ENCODE peak calls at places on chromosomes 16 and 17, in five cellular contexts. One of them, this sample, is unnamed.

GRCh38 chr17:59634632-59635561 is 15.2 kb downstream of the CLTC start:
- DNase-seq in psoas muscle: no peak
- DNase-seq in GM13977: no peak
- DNase-seq in ovary: no peak
- DNase-seq in tibial artery: no peak
- DNase-seq in this sample: no peak

GRCh38 chr16:10168258-10168657 is 14.0 kb downstream of the GRIN2A start:
- DNase-seq in GM13977: no peak
- DNase-seq in psoas muscle: no peak
- DNase-seq in ovary: no peak
- DNase-seq in tibial artery: no peak
- DNase-seq in this sample: no peak

GRCh38 chr16:27405546-27406451 is 3.8 kb downstream of the IL21R start:
- DNase-seq in GM13977: no peak
- DNase-seq in ovary: no peak
- DNase-seq in psoas muscle: no peak
- DNase-seq in tibial artery: no peak
- DNase-seq in this sample: no peak

GRCh38 chr17:1908699-1909309 is 79.0 kb downstream of the RPA1 start:
- DNase-seq in ovary: peak
- DNase-seq in GM13977: peak
- DNase-seq in psoas muscle: peak
- DNase-seq in tibial artery: peak
- DNase-seq in this sample: peak

GRCh38 chr17:62760059-62760887 is 47.8 kb downstream of the MARCHF10 start:
- DNase-seq in ovary: no peak
- DNase-seq in GM13977: no peak
- DNase-seq in tibial artery: no peak
- DNase-seq in psoas muscle: no peak
- DNase-seq in this sample: no peak

GRCh38 chr16:64469906-64470702 is 651.8 kb downstream of the CDH11 start:
- DNase-seq in tibial artery: no peak
- DNase-seq in ovary: peak
- DNase-seq in psoas muscle: peak
- DNase-seq in GM13977: no peak
- DNase-seq in this sample: no peak

GRCh38 chr16:88316941-88317618 is 65.7 kb upstream of the ZNF469 start:
- DNase-seq in ovary: no peak
- DNase-seq in psoas muscle: peak
- DNase-seq in tibial artery: no peak
- DNase-seq in GM13977: no peak
- DNase-seq in this sample: no peak

GRCh38 chr17:2871720-2872119 is 75.5 kb downstream of the RAP1GAP2 start:
- DNase-seq in ovary: no peak
- DNase-seq in GM13977: no peak
- DNase-seq in tibial artery: no peak
- DNase-seq in psoas muscle: no peak
- DNase-seq in this sample: no peak

GRCh38 chr17:296382-296781 is 56.2 kb downstream of the RPH3AL start:
- DNase-seq in tibial artery: peak
- DNase-seq in ovary: no peak
- DNase-seq in psoas muscle: peak
- DNase-seq in GM13977: no peak
- DNase-seq in this sample: no peak

GRCh38 chr17:35878361-35878760 is 1.8 kb downstream of the CCL5 start:
- DNase-seq in tibial artery: no peak
- DNase-seq in GM13977: no peak
- DNase-seq in psoas muscle: no peak
- DNase-seq in ovary: no peak
- DNase-seq in this sample: no peak
- TF ChIP-seq CTCF in tibial artery: no peak
- TF ChIP-seq CTCF in GM13977: no peak
- TF ChIP-seq CTCF in psoas muscle: no peak
- TF ChIP-seq CTCF in ovary: no peak
- TF ChIP-seq CTCF in this sample: no peak

GRCh38 chr16:50677351-50677750 is 3.8 kb downstream of the SNX20 start:
- DNase-seq in GM13977: no peak
- DNase-seq in tibial artery: no peak
- DNase-seq in psoas muscle: no peak
- DNase-seq in ovary: no peak
- DNase-seq in this sample: no peak
- TF ChIP-seq CTCF in GM13977: peak
- TF ChIP-seq CTCF in tibial artery: peak
- TF ChIP-seq CTCF in psoas muscle: peak
- TF ChIP-seq CTCF in ovary: no peak
- TF ChIP-seq CTCF in this sample: peak

GRCh38 chr16:9050102-9050830 is 41.2 kb upstream of the HAPSTR1 start:
- DNase-seq in psoas muscle: no peak
- DNase-seq in tibial artery: no peak
- DNase-seq in GM13977: no peak
- DNase-seq in ovary: no peak
- DNase-seq in this sample: no peak
- TF ChIP-seq CTCF in psoas muscle: no peak
- TF ChIP-seq CTCF in tibial artery: no peak
- TF ChIP-seq CTCF in GM13977: peak
- TF ChIP-seq CTCF in ovary: no peak
- TF ChIP-seq CTCF in this sample: peak

GRCh38 chr16:11183035-11183812 is 72.8 kb downstream of the SOCS1 start:
- DNase-seq in tibial artery: no peak
- DNase-seq in psoas muscle: no peak
- DNase-seq in ovary: no peak
- DNase-seq in GM13977: peak
- DNase-seq in this sample: peak
- TF ChIP-seq CTCF in tibial artery: no peak
- TF ChIP-seq CTCF in psoas muscle: no peak
- TF ChIP-seq CTCF in ovary: no peak
- TF ChIP-seq CTCF in GM13977: peak
- TF ChIP-seq CTCF in this sample: peak

GRCh38 chr16:74035816-74036215 is 260.8 kb upstream of the PSMD7 start:
- DNase-seq in psoas muscle: no peak
- DNase-seq in ovary: no peak
- DNase-seq in tibial artery: no peak
- DNase-seq in GM13977: peak
- DNase-seq in this sample: peak
- TF ChIP-seq CTCF in psoas muscle: no peak
- TF ChIP-seq CTCF in ovary: no peak
- TF ChIP-seq CTCF in tibial artery: no peak
- TF ChIP-seq CTCF in GM13977: peak
- TF ChIP-seq CTCF in this sample: no peak

This sample was measured in GM10248.